ENCODE peak calls at places on chromosomes 16 and 17, in six cellular contexts. T is H7, H is fibroblast of the aortic adventitia, X is AG09309, K is RCC 7860, C is NCI-H1092 treated with DMSO at 0.1 percent for 48 hours. O is an unnamed sample.
A peak's percentile ranks its signal among the peaks of the same experiment; 100 is the strongest.

GRCh38 chr17:56203430-56203829 is 50.2 kb downstream of the ANKFN1 start:
- DNase-seq in T (no peak), X (no peak), K (peak; percentile 41), C (no peak), H (peak; percentile 13), O (no peak)

GRCh38 chr17:65453204-65453931 is 108.1 kb downstream of the AXIN2 start:
- DNase-seq in C (no peak), H (no peak), K (no peak), X (no peak), T (no peak), O (no peak)

GRCh38 chr16:8677481-8677880 is 3.1 kb downstream of the ABAT start:
- DNase-seq in H (no peak), T (no peak), K (no peak), C (no peak), X (no peak), O (no peak)

GRCh38 chr17:2395258-2396170 is 5.3 kb downstream of the MNT start:
- DNase-seq in T (peak; percentile 46), C (peak; percentile 11), X (no peak), K (peak; percentile 42), H (no peak), O (no peak)

GRCh38 chr17:11326492-11326891 is 85.5 kb downstream of the SHISA6 start:
- DNase-seq in C (no peak), T (no peak), H (no peak), X (no peak), K (no peak), O (no peak)

GRCh38 chr16:57513371-57514102 is 22.8 kb downstream of the CCDC102A start:
- DNase-seq in H (no peak), C (no peak), X (no peak), T (peak; percentile 48), K (peak; percentile 17), O (no peak)

GRCh38 chr16:30926937-30927788 is 3.8 kb downstream of the FBXL19 start:
- DNase-seq in H (no peak), T (peak; percentile 19), K (no peak), X (no peak), C (no peak), O (no peak)

GRCh38 chr16:49588061-49588460 is 214.5 kb downstream of the C16orf78 start:
- DNase-seq in H (no peak), X (no peak), K (no peak), C (no peak), T (no peak), O (no peak)

GRCh38 chr17:82940226-82941020 is 100.6 kb upstream of the ZNF750 start:
- DNase-seq in X (no peak), H (no peak), T (no peak), C (no peak), K (no peak), O (no peak)

GRCh38 chr17:63589646-63590045 is 11.0 kb upstream of the TACO1 start:
- DNase-seq in K (no peak), X (no peak), T (no peak), C (no peak), H (no peak), O (no peak)

GRCh38 chr17:69246726-69247375 is 18.2 kb upstream of the ABCA10 start:
- DNase-seq in T (peak; percentile 2), X (no peak), H (peak; percentile 81), C (peak; percentile 61), K (peak; percentile 23), O (peak; percentile 7)

GRCh38 chr17:73420897-73421296 is 109.1 kb upstream of the CDC42EP4 start:
- DNase-seq in K (peak; percentile 86), C (no peak), T (peak; percentile 77), H (no peak), X (no peak), O (no peak)

GRCh38 chr16:10622036-10622921 is 41.9 kb upstream of the EMP2 start:
- DNase-seq in X (no peak), C (no peak), T (peak; percentile 75), K (no peak), H (no peak), O (no peak)

GRCh38 chr17:57432507-57433277 is 176.4 kb downstream of the MSI2 start:
- DNase-seq in T (peak; percentile 60), X (no peak), H (no peak), C (no peak), K (no peak), O (no peak)

GRCh38 chr17:64178011-64178825 is 48.3 kb upstream of the ERN1 start:
- DNase-seq in C (no peak), K (no peak), H (no peak), X (no peak), T (no peak), O (peak; percentile 62)

GRCh38 chr16:85861095-85861825 is 37.7 kb upstream of the IRF8 start:
- DNase-seq in T (no peak), K (no peak), X (no peak), C (no peak), H (no peak), O (no peak)

GRCh38 chr16:86026916-86027315 is 128.0 kb downstream of the IRF8 start:
- DNase-seq in C (no peak), K (no peak), H (no peak), T (no peak), X (no peak), O (no peak)

GRCh38 chr17:79622201-79622601 is 11.3 kb upstream of the RBFOX3 start:
- DNase-seq in C (peak; percentile 32), X (no peak), K (no peak), T (peak; percentile 58), H (no peak), O (no peak)

O was measured in skeletal muscle cell.